ENCODE peak calls at places on chromosome 3, in nine cellular contexts. L, K, X, M, J, A, Y, D and F are unnamed samples. For H3K9me3, the result is how much of the 10 kb centered on the place peaks cover.

GRCh38 chr3:107928084-107928445 is 162.8 kb downstream of the CD47 start:
- DNase-seq in L (no peak), K (no peak), X (peak), M (no peak), J (no peak), A (no peak), Y (peak), D (no peak), F (no peak)

GRCh38 chr3:59573911-59574310 is 524.1 kb upstream of the CFAP20DC start:
- DNase-seq in L (no peak), K (peak), X (no peak), M (no peak), J (no peak), A (peak), Y (peak), D (peak), F (no peak)

GRCh38 chr3:46017720-46018119 is 9.6 kb downstream of the XCR1 start:
- DNase-seq in L (no peak), K (no peak), X (no peak), M (no peak), J (no peak), A (no peak), Y (no peak), D (no peak), F (no peak)

GRCh38 chr3:63975705-63976104 is 47.6 kb downstream of the PSMD6 start:
- DNase-seq in L (no peak), K (peak), X (no peak), M (peak), J (no peak), A (peak), Y (no peak), D (peak), F (no peak)

GRCh38 chr3:105093853-105094252 is 272.9 kb upstream of the ALCAM start:
- DNase-seq in L (no peak), K (no peak), X (no peak), M (no peak), J (no peak), A (no peak), Y (no peak), D (no peak), F (no peak)

GRCh38 chr3:30231277-30232141 is 374.9 kb upstream of the TGFBR2 start:
- DNase-seq in L (no peak), K (no peak), X (no peak), M (no peak), J (no peak), A (no peak), Y (no peak), D (no peak), F (no peak)

GRCh38 chr3:74643636-74644035 is 29.2 kb upstream of the CNTN3 start:
- DNase-seq in L (no peak), K (peak), X (peak), M (peak), J (peak), A (peak), Y (no peak), D (peak), F (no peak)

GRCh38 chr3:11476814-11477213 is 166.9 kb downstream of the VGLL4 start:
- DNase-seq in L (no peak), K (no peak), X (peak), M (no peak), J (no peak), A (no peak), Y (no peak), D (no peak), F (no peak)

GRCh38 chr3:107208100-107208499 is 169.1 kb upstream of the CCDC54 start:
- DNase-seq in L (no peak), K (peak), X (peak), M (peak), J (no peak), A (no peak), Y (peak), D (peak), F (no peak)

GRCh38 chr3:16849240-16849639 is 35.5 kb upstream of the PLCL2 start:
- DNase-seq in L (peak), K (peak), X (no peak), M (peak), J (no peak), A (peak), Y (no peak), D (peak), F (peak)
- H3K27ac ChIP-seq in L (peak), K (no peak), X (no peak), M (no peak), J (no peak), A (peak), Y (no peak), D (peak), F (peak)

DNA sequence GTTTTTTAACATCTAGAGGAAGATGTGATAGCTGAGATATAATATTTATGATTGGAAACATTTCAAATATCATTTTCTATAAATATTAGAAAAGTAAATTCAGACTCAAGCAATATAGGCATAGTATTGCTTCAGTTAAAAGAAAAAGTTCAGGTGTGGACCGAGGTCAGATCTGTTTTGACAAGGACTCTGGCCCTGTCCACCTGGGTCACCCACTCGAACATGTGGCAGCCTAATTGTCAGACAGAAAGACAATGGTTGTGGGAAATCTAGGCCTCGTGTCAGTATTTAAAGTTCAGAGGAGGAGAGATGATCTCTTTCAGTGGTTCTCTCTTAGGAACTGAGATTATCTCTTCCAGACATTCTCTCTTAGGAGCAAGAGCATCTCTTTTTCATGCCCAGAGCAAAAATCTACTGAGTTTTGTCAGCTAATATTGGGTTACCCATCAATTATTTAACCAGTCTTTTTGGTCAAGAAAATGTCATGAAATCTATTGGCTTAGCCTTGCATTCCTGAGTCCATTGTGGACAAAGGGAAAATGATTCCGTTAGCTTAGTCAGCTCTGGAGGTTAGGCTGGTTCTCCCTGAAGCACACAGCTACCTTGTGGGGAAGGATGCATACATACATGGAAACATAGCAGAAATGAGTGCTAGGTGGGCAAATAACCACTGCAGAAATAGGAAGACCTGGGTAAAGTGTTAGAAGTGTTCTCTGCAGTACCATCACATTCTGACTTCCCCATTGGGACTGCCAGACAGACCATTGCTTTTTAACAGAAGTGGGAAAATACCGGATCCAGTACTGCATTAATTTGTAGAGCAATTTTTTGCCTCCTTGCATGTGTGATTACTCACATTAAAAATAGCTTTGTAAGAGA is 343.3 kb downstream of the GRM7 start:
- DNase-seq in L (no peak), K (no peak), X (no peak), M (no peak), J (no peak), A (no peak), Y (no peak), D (no peak), F (no peak)
- H3K9me3 ChIP-seq in L (under half), K (under half), X (under half), M (under half), J (under half), A (under half), Y (under half), D (under half), F (under half)

DNA sequence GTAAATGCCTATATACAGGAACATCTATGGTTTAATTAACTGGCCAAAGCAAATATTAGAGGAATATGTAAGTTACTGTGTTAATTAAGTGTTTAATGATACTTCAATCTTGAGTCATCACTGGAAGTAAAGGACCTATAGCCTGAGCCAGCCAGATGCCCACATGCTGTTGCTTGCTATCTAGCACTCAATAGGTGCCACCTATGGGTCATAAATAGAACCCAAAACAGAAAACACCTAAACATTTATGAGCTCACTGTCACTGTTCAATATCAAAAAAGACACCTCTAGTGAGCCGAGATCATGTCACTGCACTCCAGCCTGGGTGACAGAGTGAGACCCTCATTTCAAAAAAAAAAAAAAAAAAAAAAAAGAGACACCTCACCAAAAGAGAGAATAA is 48.4 kb upstream of the IP6K2 start:
- DNase-seq in L (no peak), K (no peak), X (peak), M (no peak), J (no peak), A (no peak), Y (peak), D (no peak), F (no peak)
- TF ChIP-seq CTCF in L (no peak), K (no peak), X (peak), M (no peak), J (no peak), A (no peak), Y (peak), D (no peak), F (peak)

DNA sequence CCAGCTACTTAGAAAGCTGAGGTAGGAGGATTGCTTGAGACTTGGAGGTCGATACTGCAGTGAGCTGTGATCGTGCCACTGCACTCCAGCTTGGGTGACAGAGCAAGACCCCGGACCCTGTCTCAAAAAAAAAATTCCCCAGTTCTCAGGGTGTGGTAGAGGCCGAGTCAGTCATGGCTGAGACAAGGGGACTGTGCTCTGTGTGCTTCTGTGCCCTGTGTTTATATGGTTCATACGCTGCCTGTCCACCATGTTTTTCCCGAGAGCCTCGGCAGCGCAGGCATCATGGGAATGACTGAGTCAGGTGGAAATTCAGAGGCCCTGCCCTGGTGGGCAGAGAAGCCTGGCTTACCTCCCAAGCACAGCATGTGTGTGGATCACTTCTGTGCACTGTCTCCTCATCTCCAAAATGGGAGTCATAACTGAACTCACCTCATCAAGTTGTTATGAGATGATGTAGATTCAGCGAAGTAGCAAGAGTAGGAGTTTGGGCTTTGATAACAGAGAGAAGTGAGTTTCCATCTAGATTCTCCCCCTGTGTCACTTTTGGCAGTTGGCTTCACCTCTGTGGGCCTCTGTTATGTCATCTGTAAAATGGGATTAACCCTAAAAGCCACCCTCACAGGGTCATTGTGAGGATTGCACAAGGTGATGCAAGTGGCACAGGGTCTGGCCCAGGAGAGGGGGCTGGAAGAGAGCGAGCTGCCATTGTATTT is 56.9 kb downstream of the FLNB start:
- DNase-seq in L (no peak), K (no peak), X (no peak), M (no peak), J (no peak), A (no peak), Y (no peak), D (no peak), F (no peak)
- H3K27ac ChIP-seq in L (peak), K (peak), X (peak), M (no peak), J (no peak), A (no peak), Y (no peak), D (peak), F (no peak)

DNA sequence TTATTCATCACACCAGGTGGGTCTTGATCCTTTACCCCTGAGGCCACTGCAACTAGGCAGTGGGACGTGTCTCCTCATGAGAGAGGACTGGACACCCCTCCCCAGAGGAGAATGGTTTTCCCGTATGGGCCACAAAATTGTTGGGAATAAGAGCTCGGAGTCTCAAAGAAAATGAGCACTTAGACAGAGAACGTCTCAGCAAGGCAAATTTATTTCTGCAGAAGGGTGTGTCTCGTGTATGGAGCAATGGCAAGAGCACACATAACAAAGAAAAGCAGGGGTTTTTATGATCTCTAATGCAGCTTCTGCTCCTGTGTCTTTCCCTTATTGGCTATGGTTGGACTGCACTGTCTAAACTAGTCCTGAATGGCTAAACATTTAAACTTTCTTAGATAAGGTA is 803.5 kb downstream of the PLOD2 start:
- DNase-seq in L (no peak), K (no peak), X (no peak), M (no peak), J (no peak), A (no peak), Y (no peak), D (no peak), F (no peak)
- H3K9me3 ChIP-seq in L (under half), K (under half), X (under half), M (under half), J (under half), A (under half), Y (under half), D (under half), F (half or more)

GRCh38 chr3:86991840-86992430 is 986 bp upstream of the VGLL3 start:
- DNase-seq in L (no peak), K (no peak), X (no peak), M (no peak), J (no peak), A (no peak), Y (peak), D (no peak), F (no peak)

GRCh38 chr3:86995537-86995936 is 4.6 kb upstream of the VGLL3 start:
- DNase-seq in L (no peak), K (no peak), X (no peak), M (no peak), J (no peak), A (no peak), Y (peak), D (peak), F (no peak)

GRCh38 chr3:86996261-86996955 is 5.5 kb upstream of the VGLL3 start:
- DNase-seq in L (no peak), K (no peak), X (no peak), M (no peak), J (no peak), A (no peak), Y (no peak), D (no peak), F (no peak)

GRCh38 chr3:86991482-86991815 is 500 bp upstream of the VGLL3 start:
- DNase-seq in L (no peak), K (no peak), X (no peak), M (no peak), J (no peak), A (no peak), Y (no peak), D (no peak), F (no peak)

GRCh38 chr3:86993704-86994103 is 2.8 kb upstream of the VGLL3 start:
- DNase-seq in L (no peak), K (no peak), X (no peak), M (no peak), J (no peak), A (no peak), Y (peak), D (no peak), F (no peak)
- TF ChIP-seq CTCF in L (no peak), K (no peak), X (no peak), M (no peak), J (no peak), A (no peak), Y (no peak), D (no peak), F (no peak)

DNA sequence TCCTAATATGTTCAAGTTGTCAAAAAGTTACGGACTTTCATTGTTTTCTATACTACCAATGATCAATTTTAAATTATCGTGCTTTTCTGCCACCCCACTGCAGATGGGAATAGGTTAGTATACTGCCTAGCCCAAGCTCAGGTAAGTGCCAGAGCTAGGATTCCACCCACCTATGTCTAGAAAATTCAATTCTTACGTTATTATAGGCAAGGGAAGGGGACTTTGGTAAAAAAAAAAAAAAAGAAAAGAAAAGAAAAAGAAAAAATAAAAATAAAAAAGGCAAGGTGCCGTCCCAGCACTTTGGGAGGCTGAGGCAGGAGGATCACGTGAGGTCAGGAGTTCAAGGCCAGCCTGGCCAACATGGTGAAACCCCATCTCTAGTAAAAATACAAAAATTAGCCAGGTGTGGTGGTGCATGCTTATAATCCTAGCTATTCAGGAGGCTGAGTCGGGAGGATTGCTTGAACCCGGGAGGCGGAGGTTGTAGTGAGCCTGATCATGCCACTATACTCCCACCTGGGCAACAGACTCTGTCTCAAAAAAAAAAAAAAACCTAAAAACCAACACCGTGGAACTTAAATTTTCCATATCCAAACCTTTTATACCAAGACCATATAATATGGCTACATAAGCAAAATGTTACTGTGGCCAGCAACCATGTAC is 1.3 kb downstream of the RPL22L1 start:
- DNase-seq in L (no peak), K (no peak), X (no peak), M (no peak), J (no peak), A (no peak), Y (no peak), D (no peak), F (no peak)
- H3K27ac ChIP-seq in L (no peak), K (peak), X (peak), M (no peak), J (no peak), A (peak), Y (peak), D (peak), F (no peak)

GRCh38 chr3:5517921-5518320 is 330.4 kb downstream of the EDEM1 start:
- DNase-seq in L (no peak), K (no peak), X (no peak), M (no peak), J (no peak), A (no peak), Y (peak), D (no peak), F (no peak)
- H3K9me3 ChIP-seq in L (under half), K (under half), X (under half), M (under half), J (under half), A (under half), Y (under half), D (under half), F (under half)

GRCh38 chr3:23942546-23942945 is 2.5 kb upstream of the NR1D2 start:
- DNase-seq in L (no peak), K (no peak), X (no peak), M (no peak), J (no peak), A (no peak), Y (no peak), D (no peak), F (no peak)
- TF ChIP-seq CTCF in L (no peak), K (no peak), X (no peak), M (no peak), J (no peak), A (no peak), Y (no peak), D (no peak), F (no peak)

GRCh38 chr3:102979682-102980378 is 545.0 kb downstream of the ZPLD1 start:
- DNase-seq in L (peak), K (peak), X (peak), M (peak), J (peak), A (peak), Y (peak), D (peak), F (no peak)
- H3K27ac ChIP-seq in L (no peak), K (no peak), X (peak), M (no peak), J (no peak), A (no peak), Y (no peak), D (peak), F (no peak)